ENCODE peak calls at places on chromosomes 1 and 21, in four cellular contexts. S is heart right ventricle, A is adrenal gland, X is pancreas. W is an unnamed sample.

GRCh38 chr1:61077676-61078521 is 4.5 kb upstream of the NFIA start:
- DNase-seq in S (peak; percentile 84), A (peak; percentile 97), X (peak; percentile 92), W (peak; percentile 98)

GRCh38 chr21:39319814-39320332 is 6.4 kb upstream of the BRWD1 start:
- DNase-seq in S (no peak), A (no peak), X (no peak), W (peak; percentile 71)

GRCh38 chr1:172875892-172876291 is 174.8 kb downstream of the TNFSF18 start:
- DNase-seq in S (no peak), A (no peak), X (no peak), W (no peak)

GRCh38 chr1:147849097-147849873 is 53.3 kb upstream of the GJA8 start:
- DNase-seq in S (no peak), A (no peak), X (no peak), W (no peak)

GRCh38 chr1:210598135-210598652 is 269.5 kb downstream of the HHAT start:
- DNase-seq in S (peak; percentile 24), A (peak; percentile 21), X (no peak), W (peak; percentile 59)

GRCh38 chr1:187763976-187764375 is 935.2 kb downstream of the PLA2G4A start:
- DNase-seq in S (no peak), A (no peak), X (no peak), W (peak; percentile 30)

GRCh38 chr1:56824956-56825355 is 5.8 kb upstream of the FYB2 start:
- DNase-seq in S (no peak), A (no peak), X (no peak), W (no peak)

GRCh38 chr1:57881696-57882095 is 457.8 kb upstream of the DAB1 start:
- DNase-seq in S (no peak), A (no peak), X (no peak), W (no peak)

GRCh38 chr1:25082216-25082899 is 149.9 kb downstream of the SYF2 start:
- DNase-seq in S (no peak), A (no peak), X (no peak), W (peak; percentile 85)

GRCh38 chr1:23816932-23817331 is 8.3 kb downstream of the HMGCL start:
- DNase-seq in S (no peak), A (no peak), X (no peak), W (no peak)

GRCh38 chr1:4003846-4004505 is 103.9 kb upstream of the C1orf174 start:
- DNase-seq in S (no peak), A (no peak), X (no peak), W (peak; percentile 29)

GRCh38 chr1:24932284-24932683 is 2.2 kb upstream of the RUNX3 start:
- DNase-seq in S (peak; percentile 66), A (no peak), X (peak; percentile 56), W (peak; percentile 98)

GRCh38 chr1:45141247-45142003 is 65.0 kb downstream of the ZSWIM5 start:
- DNase-seq in S (no peak), A (no peak), X (no peak), W (peak; percentile 10)

DNA sequence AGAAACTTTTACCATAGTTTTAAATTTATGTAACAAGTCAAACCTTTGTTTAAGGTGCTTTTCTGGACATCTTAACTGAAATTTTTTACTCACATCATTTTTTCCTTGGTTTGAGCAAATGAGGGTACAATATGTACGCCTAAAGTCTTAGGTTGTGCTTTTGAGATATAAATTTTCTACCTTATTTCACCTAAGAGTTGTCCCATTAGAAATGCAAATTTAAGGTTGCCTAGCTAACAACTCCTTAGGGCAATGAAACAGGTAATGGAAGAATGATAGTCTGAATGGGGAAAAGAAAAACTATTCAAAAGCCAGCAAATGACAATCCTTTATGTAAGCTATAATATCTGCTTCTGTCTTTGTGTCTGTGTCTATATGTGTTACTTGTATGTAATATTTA is 19.6 kb downstream of the NRDC start:
- DNase-seq in S (no peak), A (no peak), X (no peak), W (no peak)
- H3K27ac ChIP-seq in S (no peak overlapping the region), A (no peak overlapping the region), X (no peak overlapping the region), W (no peak overlapping the region)

GRCh38 chr1:39376656-39377055 is 114.8 kb upstream of the BMP8A start:
- DNase-seq in S (no peak), A (no peak), X (no peak), W (no peak)

GRCh38 chr1:39378377-39378776 is 113.1 kb upstream of the BMP8A start:
- DNase-seq in S (no peak), A (no peak), X (no peak), W (no peak)

GRCh38 chr1:39381839-39382238 is 109.6 kb upstream of the BMP8A start:
- DNase-seq in S (peak; percentile 43), A (no peak), X (no peak), W (peak; percentile 73)

GRCh38 chr1:39379187-39379586 is 112.2 kb upstream of the BMP8A start:
- DNase-seq in S (no peak), A (no peak), X (no peak), W (no peak)

DNA sequence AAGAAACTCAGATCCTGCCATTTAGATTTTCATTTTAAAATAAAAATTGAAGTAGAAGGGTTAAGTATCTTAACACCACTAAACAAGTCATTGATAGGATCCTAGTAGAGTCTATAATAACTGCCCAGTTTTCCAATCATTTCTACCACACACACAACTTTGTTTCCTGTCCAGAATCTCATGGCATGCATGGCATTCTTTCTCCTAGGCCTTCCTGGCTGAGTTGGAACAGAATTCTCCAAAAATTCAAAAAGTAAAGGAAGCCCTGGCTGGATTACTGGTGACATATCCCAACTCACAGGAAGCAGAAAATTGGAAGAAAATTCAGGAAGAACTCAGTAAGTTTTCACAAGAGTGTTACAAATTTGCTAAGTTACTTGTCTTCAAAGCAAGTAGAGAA is 111.4 kb upstream of the BMP8A start:
- DNase-seq in S (no peak), A (no peak), X (no peak), W (no peak)
- H3K27ac ChIP-seq in S (no peak overlapping the region), A (no peak overlapping the region), X (no peak overlapping the region), W (no peak overlapping the region)

GRCh38 chr1:181099152-181100014 is 10.9 kb downstream of the IER5 start:
- DNase-seq in S (no peak), A (no peak), X (no peak), W (no peak)
- H3K27ac ChIP-seq in S (no peak overlapping the region), A (peak overlapping the region; percentile 49), X (no peak overlapping the region), W (peak overlapping the region; percentile 72)

GRCh38 chr1:229844675-229845074 is 218.6 kb downstream of the URB2 start:
- DNase-seq in S (no peak), A (no peak), X (peak; percentile 50), W (no peak)
- H3K27ac ChIP-seq in S (no peak overlapping the region), A (no peak overlapping the region), X (peak overlapping the region; percentile 12), W (no peak overlapping the region)

GRCh38 chr1:117118101-117118500 is 3.4 kb downstream of the TRIM45 start:
- DNase-seq in S (no peak), A (no peak), X (no peak), W (no peak)

GRCh38 chr1:117122297-117123025 is 912 bp upstream of the TRIM45 start:
- DNase-seq in S (no peak), A (no peak), X (no peak), W (no peak)

GRCh38 chr1:117120774-117121588 is 568 bp downstream of the TRIM45 start:
- DNase-seq in S (no peak), A (no peak), X (peak; percentile 18), W (no peak)

GRCh38 chr1:117123274-117123673 is 1.7 kb upstream of the TRIM45 start:
- DNase-seq in S (no peak), A (no peak), X (no peak), W (no peak)

DNA sequence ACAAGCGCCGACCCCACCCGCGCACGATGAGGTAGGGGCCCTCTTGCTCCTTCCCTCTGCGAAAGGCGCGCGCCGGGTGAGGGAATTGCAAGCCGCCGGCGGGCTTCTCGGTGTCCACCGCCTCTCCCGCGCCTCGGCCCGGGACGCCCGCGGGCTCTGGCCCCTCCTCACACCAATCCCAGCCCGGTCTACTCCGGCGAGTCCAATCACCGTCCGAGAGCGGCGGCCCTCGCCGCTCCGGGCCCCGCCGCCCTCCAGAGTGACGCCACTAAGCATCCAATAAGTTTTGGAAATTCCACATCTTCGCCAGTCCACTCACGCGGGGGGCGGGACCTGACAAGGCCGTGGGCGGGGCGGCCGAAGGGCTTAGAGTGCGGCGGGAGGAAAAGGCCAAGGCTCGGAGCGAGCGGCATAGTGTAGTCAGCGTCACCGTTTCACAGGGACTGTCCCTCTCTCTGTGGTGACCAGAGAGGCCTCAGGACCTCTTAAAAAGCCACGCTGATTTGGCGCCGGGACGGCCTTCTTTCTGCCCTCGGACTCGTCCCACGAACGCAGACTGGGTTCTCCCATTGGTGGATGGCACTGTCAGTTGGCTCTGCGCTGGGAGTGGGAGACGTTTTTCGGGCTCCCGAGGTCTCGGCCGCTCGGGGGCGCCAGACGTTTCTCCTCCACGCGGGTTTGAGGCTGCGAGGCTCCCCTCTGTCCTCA is at the start of gene TRIM45:
- DNase-seq in S (peak; percentile 96), A (peak; percentile 96), X (peak; percentile 97), W (peak; percentile 98)
- H3K27ac ChIP-seq in S (peak within 1 kb of the TSS; percentile 89), A (peak within 1 kb of the TSS; percentile 87), X (peak within 1 kb of the TSS; percentile 96), W (peak within 1 kb of the TSS; percentile 98)